ENCODE peak calls at places on chromosome 17, in six cellular contexts. C is MM.1S, Y is stomach, Z is dorsolateral prefrontal cortex, P is H1, D is body of pancreas. E is an unnamed sample.

GRCh38 chr17:49777577-49777976 is 10.9 kb upstream of the KAT7 start:
- DNase-seq in C (no peak), Y (no peak), Z (peak; percentile 35), P (no peak), D (no peak), E (no peak)

GRCh38 chr17:75183999-75184884 is 1.5 kb upstream of the SUMO2 start:
- DNase-seq in C (no peak), Y (no peak), Z (no peak), P (no peak), D (no peak), E (no peak)

GRCh38 chr17:83080641-83081560 is 1.5 kb downstream of the METRNL start:
- DNase-seq in C (no peak), Y (peak; percentile 45), Z (no peak), P (no peak), D (peak; percentile 44), E (peak; percentile 52)

GRCh38 chr17:19728114-19728495 is 11.7 kb upstream of the SLC47A2 start:
- DNase-seq in C (no peak), Y (peak; percentile 88), Z (peak; percentile 79), P (no peak), D (peak; percentile 77), E (peak; percentile 80)

GRCh38 chr17:79792984-79793923 is 3.6 kb downstream of the CBX8 start:
- DNase-seq in C (no peak), Y (no peak), Z (no peak), P (no peak), D (no peak), E (no peak)

GRCh38 chr17:82648761-82649474 is 674 bp upstream of the WDR45B start:
- DNase-seq in C (no peak), Y (peak; percentile 43), Z (no peak), P (no peak), D (peak; percentile 68), E (peak; percentile 62)

GRCh38 chr17:53191878-53192277 is 630.8 kb upstream of the KIF2B start:
- DNase-seq in C (peak; percentile 15), Y (no peak), Z (no peak), P (no peak), D (no peak), E (no peak)

GRCh38 chr17:3766783-3767182 is 34.2 kb downstream of the ITGAE start:
- DNase-seq in C (no peak), Y (no peak), Z (no peak), P (no peak), D (no peak), E (no peak)

GRCh38 chr17:80785477-80786178 is 206.0 kb upstream of the CHMP6 start:
- DNase-seq in C (no peak), Y (no peak), Z (peak; percentile 56), P (no peak), D (no peak), E (no peak)

GRCh38 chr17:51650772-51651171 is 390.4 kb downstream of the UTP18 start:
- DNase-seq in C (no peak), Y (no peak), Z (no peak), P (no peak), D (no peak), E (no peak)

GRCh38 chr17:78903101-78903779 is at the start of gene CEP295NL:
- DNase-seq in C (no peak), Y (no peak), Z (no peak), P (no peak), D (no peak), E (no peak)

GRCh38 chr17:42695500-42695899 is 13.2 kb downstream of the CNTNAP1 start:
- DNase-seq in C (no peak), Y (no peak), Z (no peak), P (no peak), D (no peak), E (no peak)

GRCh38 chr17:9668532-9668931 is 23.2 kb downstream of the USP43 start:
- DNase-seq in C (no peak), Y (no peak), Z (no peak), P (no peak), D (no peak), E (no peak)

GRCh38 chr17:2704031-2704889 is 7.3 kb downstream of the CLUH start:
- DNase-seq in C (no peak), Y (no peak), Z (no peak), P (no peak), D (no peak), E (no peak)

GRCh38 chr17:9217151-9218067 is 196.1 kb downstream of the NTN1 start:
- DNase-seq in C (no peak), Y (no peak), Z (no peak), P (no peak), D (no peak), E (no peak)

GRCh38 chr17:62869885-62870580 is 61.9 kb upstream of the MARCHF10 start:
- DNase-seq in C (peak; percentile 50), Y (no peak), Z (no peak), P (peak; percentile 33), D (no peak), E (no peak)

GRCh38 chr17:21174719-21175118 is 39.2 kb downstream of the TMEM11 start:
- DNase-seq in C (no peak), Y (peak; percentile 13), Z (no peak), P (no peak), D (no peak), E (no peak)

GRCh38 chr17:43976956-43977837 is 23.5 kb upstream of the PYY start:
- DNase-seq in C (no peak), Y (no peak), Z (no peak), P (no peak), D (no peak), E (no peak)

GRCh38 chr17:8173871-8174322 is 2.3 kb downstream of the TMEM107 start:
- DNase-seq in C (no peak), Y (no peak), Z (no peak), P (no peak), D (no peak), E (peak; percentile 17)

GRCh38 chr17:75738218-75738802 is 17.1 kb downstream of the ITGB4 start:
- DNase-seq in C (no peak), Y (no peak), Z (no peak), P (no peak), D (no peak), E (no peak)

GRCh38 chr17:78411241-78411855 is 32.9 kb downstream of the PGS1 start:
- DNase-seq in C (no peak), Y (no peak), Z (no peak), P (no peak), D (no peak), E (peak; percentile 70)

GRCh38 chr17:67836205-67836987 is 11.1 kb downstream of the BPTF start:
- DNase-seq in C (no peak), Y (no peak), Z (no peak), P (no peak), D (no peak), E (no peak)

GRCh38 chr17:1727258-1727789 is 2.8 kb downstream of the WDR81 start:
- DNase-seq in C (no peak), Y (no peak), Z (no peak), P (no peak), D (no peak), E (no peak)

GRCh38 chr17:75181608-75182318 is 996 bp downstream of the SUMO2 start:
- DNase-seq in C (peak; percentile 39), Y (peak; percentile 28), Z (peak; percentile 34), P (no peak), D (no peak), E (peak; percentile 30)

GRCh38 chr17:1055751-1056645 is 59.1 kb downstream of the TIMM22 start:
- DNase-seq in C (no peak), Y (peak; percentile 63), Z (peak; percentile 76), P (no peak), D (peak; percentile 72), E (peak; percentile 41)

GRCh38 chr17:3990391-3991127 is 26.3 kb upstream of the ATP2A3 start:
- DNase-seq in C (no peak), Y (no peak), Z (no peak), P (no peak), D (no peak), E (peak; percentile 3)

GRCh38 chr17:70270554-70270953 is 101.2 kb downstream of the KCNJ2 start:
- DNase-seq in C (no peak), Y (no peak), Z (no peak), P (no peak), D (no peak), E (no peak)

GRCh38 chr17:75130632-75131277 is 787 bp downstream of the NT5C start:
- DNase-seq in C (no peak), Y (peak; percentile 47), Z (no peak), P (no peak), D (peak; percentile 44), E (peak; percentile 62)

GRCh38 chr17:4858880-4859260 is 25.7 kb downstream of the MINK1 start:
- DNase-seq in C (no peak), Y (peak; percentile 59), Z (peak; percentile 62), P (no peak), D (peak; percentile 37), E (peak; percentile 40)

GRCh38 chr17:57130708-57131461 is 45.8 kb downstream of the AKAP1 start:
- DNase-seq in C (peak; percentile 73), Y (peak; percentile 91), Z (peak; percentile 89), P (peak; percentile 17), D (peak; percentile 88), E (peak; percentile 86)

DNA sequence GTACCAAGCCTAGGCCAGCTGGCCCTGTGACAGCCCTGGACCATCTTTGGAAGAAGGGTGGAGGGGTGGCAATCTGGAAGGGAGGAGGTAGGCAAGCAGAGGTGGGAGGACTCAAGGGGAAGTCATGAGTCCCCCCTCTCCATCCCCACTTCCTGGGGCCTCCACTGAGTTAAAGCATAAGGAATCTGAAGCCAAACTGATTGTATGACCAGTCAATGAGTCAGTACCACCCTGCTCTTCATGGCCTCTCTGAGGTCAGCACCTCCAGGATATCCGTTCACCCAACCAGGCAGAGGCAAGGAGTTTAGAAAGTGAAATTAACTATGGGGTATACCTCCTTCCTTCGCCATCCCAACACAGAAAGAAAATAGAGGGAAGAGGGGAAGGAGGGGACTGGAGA is 272.7 kb downstream of the SOX9 start:
- DNase-seq in C (no peak), Y (no peak), Z (no peak), P (no peak), D (no peak), E (no peak)
- H3K27ac ChIP-seq in C (no peak overlapping the region), Y (no peak overlapping the region), Z (no peak overlapping the region), P (no peak overlapping the region), D (no peak overlapping the region), E (no peak overlapping the region)

DNA sequence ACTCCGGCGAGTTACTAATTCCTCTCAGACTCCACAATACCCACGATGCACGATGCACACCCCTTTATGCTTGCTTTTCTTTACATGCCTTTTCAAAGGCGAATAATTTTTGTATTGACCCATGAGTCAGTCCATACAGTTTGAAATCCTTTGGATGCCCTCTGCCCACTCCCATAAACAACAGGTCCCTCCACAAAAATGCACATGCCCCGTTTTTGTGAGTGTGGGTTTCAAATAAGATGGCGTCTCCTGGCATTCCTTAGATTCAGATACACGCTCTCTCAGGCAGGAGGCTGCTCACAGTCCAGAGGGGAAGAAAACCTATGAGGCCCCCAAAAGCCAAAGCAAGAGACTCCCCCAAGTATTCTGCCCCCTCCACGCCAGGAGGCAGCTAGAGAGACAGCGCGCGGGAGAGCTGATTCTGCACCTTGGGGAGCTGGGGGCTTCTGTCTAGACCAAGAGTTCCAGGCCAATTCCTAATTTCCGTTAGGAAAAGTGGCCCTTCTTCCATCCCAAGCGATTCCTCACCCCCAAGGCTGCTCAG is 19.6 kb upstream of the HOXB9 start:
- DNase-seq in C (no peak), Y (no peak), Z (no peak), P (no peak), D (no peak), E (no peak)
- H3K4me3 ChIP-seq in C (no peak overlapping the region), Y (peak overlapping the region; percentile 48), Z (no peak overlapping the region), P (peak overlapping the region; percentile 51), D (no peak overlapping the region), E (peak overlapping the region; percentile 58)

GRCh38 chr17:34177642-34178041 is 77.4 kb upstream of the CCL2 start:
- DNase-seq in C (no peak), Y (no peak), Z (no peak), P (no peak), D (no peak), E (no peak)
- H3K27ac ChIP-seq in C (no peak overlapping the region), Y (no peak overlapping the region), Z (no peak overlapping the region), P (no peak overlapping the region), D (no peak overlapping the region), E (peak overlapping the region; percentile 29)

GRCh38 chr17:16486373-16487250 is 5.4 kb downstream of the LRRC75A start:
- DNase-seq in C (no peak), Y (peak; percentile 97), Z (peak; percentile 83), P (no peak), D (peak; percentile 78), E (peak; percentile 96)
- H3K4me3 ChIP-seq in C (no peak overlapping the region), Y (peak overlapping the region; percentile 15), Z (peak overlapping the region; percentile 44), P (no peak overlapping the region), D (no peak overlapping the region), E (no peak overlapping the region)